ENCODE peak calls at places on chromosome 5, in six cellular contexts. T is naive thymus-derived CD4-positive, alpha-beta T cell; N is RWPE2; F is effector memory CD4-positive, alpha-beta T cell; M is ovary; L is GM23338. P is an unnamed sample. For H3K4me1 and H3K36me3, the result is how much of the 10 kb centered on the place peaks cover.

GRCh38 chr5:77426670-77427069 is 65.4 kb downstream of the WDR41 start:
- DNase-seq in F (no peak), N (no peak), M (no peak), L (no peak), T (no peak), P (no peak)

GRCh38 chr5:133714161-133714915 is 102.0 kb upstream of the FSTL4 start:
- DNase-seq in L (no peak), F (no peak), N (peak), M (no peak), T (no peak), P (no peak)

GRCh38 chr5:180135967-180136641 is 64.5 kb upstream of the RNF130 start:
- DNase-seq in F (no peak), L (no peak), N (peak), T (no peak), M (no peak), P (no peak)

GRCh38 chr5:71475788-71476384 is 20.4 kb downstream of the BDP1 start:
- DNase-seq in L (peak), F (no peak), T (no peak), N (no peak), M (no peak), P (no peak)

GRCh38 chr5:5398046-5398445 is 24.4 kb upstream of the ICE1 start:
- DNase-seq in T (no peak), M (no peak), L (no peak), F (no peak), N (no peak), P (no peak)

GRCh38 chr5:94707359-94707758 is 88.9 kb downstream of the SLF1 start:
- DNase-seq in M (no peak), T (no peak), F (no peak), L (peak), N (no peak), P (no peak)

GRCh38 chr5:41621420-41621819 is 111.0 kb upstream of the PLCXD3 start:
- DNase-seq in M (no peak), N (no peak), F (no peak), L (no peak), T (no peak), P (no peak)

GRCh38 chr5:95935553-95936100 is 26.0 kb downstream of the ELL2 start:
- DNase-seq in L (no peak), N (no peak), M (no peak), F (no peak), T (no peak), P (no peak)

GRCh38 chr5:81848368-81848767 is 97.5 kb upstream of the SSBP2 start:
- DNase-seq in N (no peak), T (no peak), M (peak), F (no peak), L (no peak), P (no peak)

GRCh38 chr5:150301901-150302300 is 804 bp downstream of the ARSI start:
- DNase-seq in F (no peak), N (no peak), L (peak), M (no peak), T (no peak), P (no peak)

GRCh38 chr5:173645897-173646574 is 29.6 kb upstream of the BOD1 start:
- DNase-seq in N (peak), M (no peak), F (no peak), L (no peak), T (no peak), P (no peak)

GRCh38 chr5:126492939-126493338 is 69.7 kb downstream of the GRAMD2B start:
- DNase-seq in L (peak), T (no peak), M (peak), N (no peak), F (no peak), P (no peak)

GRCh38 chr5:43063731-43064171 is 23.6 kb upstream of the ANXA2R start:
- DNase-seq in F (no peak), M (no peak), N (no peak), T (no peak), L (peak), P (no peak)

GRCh38 chr5:165460911-165461310 is 1955.5 kb downstream of the MAT2B start:
- DNase-seq in N (no peak), M (no peak), F (no peak), T (no peak), L (no peak), P (no peak)

GRCh38 chr5:54539001-54539400 is 21.4 kb downstream of the SNX18 start:
- DNase-seq in N (no peak), F (no peak), T (no peak), M (no peak), L (no peak), P (no peak)

GRCh38 chr5:172918421-172919371 is 40.5 kb upstream of the RPL26L1 start:
- DNase-seq in M (no peak), L (no peak), N (no peak), F (no peak), T (no peak), P (no peak)

GRCh38 chr5:95669985-95670384 is 12.8 kb downstream of the SPATA9 start:
- DNase-seq in F (no peak), T (no peak), N (no peak), L (no peak), M (no peak), P (no peak)

GRCh38 chr5:174323878-174324281 is 278.4 kb downstream of the NSG2 start:
- DNase-seq in F (no peak), M (no peak), T (no peak), L (peak), N (no peak), P (peak)

GRCh38 chr5:15518786-15519185 is 18.8 kb downstream of the FBXL7 start:
- DNase-seq in M (no peak), T (no peak), N (no peak), L (no peak), F (no peak), P (no peak)

GRCh38 chr5:115415143-115415491 is 118.7 kb upstream of the CCDC112 start:
- DNase-seq in N (no peak), L (no peak), F (no peak), M (no peak), T (no peak), P (no peak)

GRCh38 chr5:120388016-120388781 is 75.9 kb upstream of the PRR16 start:
- DNase-seq in N (no peak), T (no peak), L (no peak), M (no peak), F (no peak), P (no peak)

GRCh38 chr5:15719784-15720183 is 219.8 kb downstream of the FBXL7 start:
- DNase-seq in L (peak), M (no peak), F (no peak), T (no peak), N (no peak), P (no peak)

GRCh38 chr5:150651924-150652688 is 8.9 kb upstream of the MYOZ3 start:
- DNase-seq in M (no peak), F (no peak), L (no peak), T (no peak), N (no peak), P (no peak)

GRCh38 chr5:112703866-112704820 is 33.5 kb upstream of the APC start:
- DNase-seq in F (no peak), M (peak), L (no peak), T (no peak), N (no peak), P (no peak)

GRCh38 chr5:39148983-39149534 is 70.3 kb downstream of the FYB1 start:
- DNase-seq in N (no peak), M (no peak), F (no peak), T (peak), L (peak), P (peak)

GRCh38 chr5:116437922-116438578 is 136.6 kb downstream of the SEMA6A start:
- DNase-seq in T (no peak), F (no peak), L (peak), N (no peak), M (no peak), P (no peak)

GRCh38 chr5:136030252-136030651 is 1.5 kb downstream of the TGFBI start:
- DNase-seq in M (no peak), L (no peak), T (no peak), F (no peak), N (peak), P (no peak)
- H3K4me3 ChIP-seq in M (no peak), L (no peak), T (no peak), F (no peak), N (peak), P (no peak)

GRCh38 chr5:1483856-1484255 is 38.6 kb upstream of the SLC6A3 start:
- DNase-seq in F (no peak), T (no peak), N (no peak), M (no peak), L (no peak), P (no peak)
- H3K4me1 ChIP-seq in F (under half), T (under half), N (under half), M (under half), L (under half), P (under half)

GRCh38 chr5:177276886-177277285 is 26.6 kb downstream of the RAB24 start:
- DNase-seq in T (no peak), M (no peak), N (no peak), F (no peak), L (no peak), P (peak)
- H3K36me3 ChIP-seq in T (under half), M (under half), N (half or more), F (under half), L (half or more), P (half or more)

GRCh38 chr5:149264432-149265069 is 7.1 kb upstream of the AFAP1L1 start:
- DNase-seq in T (peak), L (peak), M (no peak), N (no peak), F (peak), P (peak)

GRCh38 chr5:149260761-149261160 is 10.9 kb upstream of the AFAP1L1 start:
- DNase-seq in L (no peak), F (no peak), M (no peak), N (no peak), T (no peak), P (no peak)

GRCh38 chr5:149265559-149265958 is 6.1 kb upstream of the AFAP1L1 start:
- DNase-seq in T (no peak), F (no peak), L (peak), M (no peak), N (no peak), P (no peak)

GRCh38 chr5:149261246-149261645 is 10.4 kb upstream of the AFAP1L1 start:
- DNase-seq in N (no peak), T (no peak), F (no peak), L (no peak), M (no peak), P (no peak)

DNA sequence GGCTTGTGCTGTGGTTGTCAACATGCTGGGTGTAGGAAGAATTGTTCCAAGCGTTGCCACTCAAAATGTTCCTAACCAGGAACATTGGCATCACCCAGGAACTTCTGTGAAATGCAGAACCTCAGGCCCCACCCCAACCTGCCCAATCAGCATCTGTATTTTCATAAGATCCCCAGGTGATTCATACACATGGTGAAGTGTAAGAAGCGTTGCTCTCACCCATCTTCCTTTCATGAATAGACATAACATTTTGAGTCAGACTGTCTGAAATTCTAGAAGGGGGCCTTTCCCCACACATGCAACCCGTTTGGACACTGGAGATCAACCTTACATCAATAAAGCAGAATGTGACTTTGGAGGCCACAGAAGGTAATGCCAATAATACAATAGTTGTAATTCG is 9.3 kb upstream of the AFAP1L1 start:
- DNase-seq in M (no peak), T (no peak), F (no peak), L (no peak), N (no peak), P (no peak)
- H3K4me3 ChIP-seq in M (no peak), T (no peak), F (no peak), L (no peak), N (no peak), P (no peak)